ENCODE peak calls at places on chromosomes 2 and 18, in four cellular contexts. N, F, A and Y are unnamed samples. For H3K9me3 and H3K4me1, the result is how much of the 10 kb centered on the place peaks cover.

GRCh38 chr2:217942731-217943335 is 60.0 kb downstream of the TNS1 start:
- DNase-seq in N (no peak), F (peak), A (no peak), Y (no peak)

GRCh38 chr2:8452979-8453903 is 228.6 kb upstream of the ID2 start:
- DNase-seq in N (no peak), F (no peak), A (no peak), Y (no peak)

GRCh38 chr2:60319031-60319547 is 234.4 kb downstream of the BCL11A start:
- DNase-seq in N (no peak), F (no peak), A (no peak), Y (no peak)

GRCh38 chr2:181632733-181633401 is 24.0 kb downstream of the CERKL start:
- DNase-seq in N (no peak), F (no peak), A (no peak), Y (no peak)

GRCh38 chr2:64440831-64441230 is 13.1 kb upstream of the LGALSL start:
- DNase-seq in N (no peak), F (no peak), A (no peak), Y (no peak)

GRCh38 chr2:230795856-230796255 is 68.9 kb upstream of the ITM2C start:
- DNase-seq in N (peak), F (no peak), A (no peak), Y (no peak)

GRCh38 chr2:39646891-39647780 is 18.6 kb upstream of the TMEM178A start:
- DNase-seq in N (no peak), F (no peak), A (no peak), Y (no peak)

GRCh38 chr2:227805578-227805977 is 8.1 kb upstream of the CCL20 start:
- DNase-seq in N (no peak), F (peak), A (no peak), Y (peak)

GRCh38 chr2:49248506-49248905 is 94.2 kb upstream of the FSHR start:
- DNase-seq in N (no peak), F (no peak), A (no peak), Y (no peak)

GRCh38 chr2:196431957-196432356 is 207.6 kb upstream of the CCDC150 start:
- DNase-seq in N (no peak), F (no peak), A (peak), Y (no peak)

GRCh38 chr2:176583530-176584101 is 314.4 kb downstream of the MTX2 start:
- DNase-seq in N (no peak), F (no peak), A (no peak), Y (no peak)

GRCh38 chr2:230075988-230076631 is 7.4 kb upstream of the SLC16A14 start:
- DNase-seq in N (no peak), F (no peak), A (no peak), Y (no peak)

GRCh38 chr2:240813231-240813921 is 6.6 kb downstream of the KIF1A start:
- DNase-seq in N (no peak), F (no peak), A (no peak), Y (no peak)

GRCh38 chr18:27110319-27110718 is 74.8 kb downstream of the CHST9 start:
- DNase-seq in N (no peak), F (no peak), A (no peak), Y (no peak)

GRCh38 chr2:72607189-72607588 is 218.6 kb downstream of the EXOC6B start:
- DNase-seq in N (no peak), F (no peak), A (no peak), Y (no peak)

GRCh38 chr2:132774189-132774588 is 104.2 kb upstream of the LYPD1 start:
- DNase-seq in N (no peak), F (no peak), A (no peak), Y (no peak)

GRCh38 chr2:218960196-218961165 is 1.0 kb downstream of the CDK5R2 start:
- DNase-seq in N (no peak), F (no peak), A (peak), Y (no peak)

GRCh38 chr2:67752964-67753363 is 309.8 kb downstream of the C1D start:
- DNase-seq in N (no peak), F (no peak), A (no peak), Y (no peak)

GRCh38 chr18:63819780-63820179 is 44.6 kb downstream of the SERPINB7 start:
- DNase-seq in N (no peak), F (no peak), A (no peak), Y (no peak)

GRCh38 chr2:188295067-188295685 is 3.5 kb downstream of the GULP1 start:
- DNase-seq in N (no peak), F (no peak), A (no peak), Y (no peak)

GRCh38 chr2:70668911-70669310 is 99.1 kb downstream of the ADD2 start:
- DNase-seq in N (no peak), F (no peak), A (no peak), Y (no peak)
- TF ChIP-seq CTCF in N (no peak), F (no peak), A (no peak), Y (no peak)

DNA sequence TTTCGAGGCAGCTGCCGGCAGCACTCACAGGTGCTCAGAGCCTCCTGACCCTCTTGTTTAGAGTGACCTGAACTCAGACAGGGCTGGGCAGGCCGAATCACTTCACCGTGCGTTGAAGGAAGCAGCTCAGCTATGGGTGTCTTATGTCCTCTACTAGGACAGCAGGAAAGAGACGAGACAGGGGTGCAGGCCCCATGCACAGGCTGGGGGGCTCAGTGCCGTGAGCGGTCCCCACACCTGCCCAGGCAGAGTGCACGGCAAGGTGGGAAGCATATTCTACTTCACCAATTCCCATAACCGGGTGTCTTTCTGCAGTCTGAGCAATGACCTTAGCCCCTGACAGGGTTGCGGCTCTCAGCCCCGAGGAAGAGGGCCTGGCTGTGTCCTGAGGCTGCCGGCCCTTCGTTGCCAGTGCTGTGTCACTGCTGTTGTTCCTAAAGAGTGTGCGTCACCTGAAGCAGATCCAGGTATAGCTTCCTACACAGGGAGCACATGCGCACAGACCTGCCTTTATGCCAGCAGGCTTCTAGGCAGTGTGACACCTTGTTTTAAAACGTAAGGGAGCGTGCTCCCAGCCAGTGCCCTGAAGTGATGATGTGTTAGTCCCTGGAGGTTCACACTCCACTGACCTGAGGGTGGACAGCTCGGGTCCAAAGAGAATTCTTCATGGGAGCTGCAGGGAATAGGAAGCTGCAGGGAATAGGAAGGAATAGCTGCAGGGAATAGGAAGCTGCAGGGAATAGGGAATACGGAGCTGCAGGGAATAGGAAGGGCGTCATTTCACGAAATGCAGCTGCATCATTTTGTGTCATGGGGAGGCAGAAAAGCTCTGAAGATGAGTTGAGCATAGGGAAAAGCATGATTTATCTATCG is 207.9 kb upstream of the SALL3 start:
- DNase-seq in N (no peak), F (no peak), A (no peak), Y (no peak)
- H3K9me3 ChIP-seq in N (under half), F (under half), A (under half), Y (under half)

DNA sequence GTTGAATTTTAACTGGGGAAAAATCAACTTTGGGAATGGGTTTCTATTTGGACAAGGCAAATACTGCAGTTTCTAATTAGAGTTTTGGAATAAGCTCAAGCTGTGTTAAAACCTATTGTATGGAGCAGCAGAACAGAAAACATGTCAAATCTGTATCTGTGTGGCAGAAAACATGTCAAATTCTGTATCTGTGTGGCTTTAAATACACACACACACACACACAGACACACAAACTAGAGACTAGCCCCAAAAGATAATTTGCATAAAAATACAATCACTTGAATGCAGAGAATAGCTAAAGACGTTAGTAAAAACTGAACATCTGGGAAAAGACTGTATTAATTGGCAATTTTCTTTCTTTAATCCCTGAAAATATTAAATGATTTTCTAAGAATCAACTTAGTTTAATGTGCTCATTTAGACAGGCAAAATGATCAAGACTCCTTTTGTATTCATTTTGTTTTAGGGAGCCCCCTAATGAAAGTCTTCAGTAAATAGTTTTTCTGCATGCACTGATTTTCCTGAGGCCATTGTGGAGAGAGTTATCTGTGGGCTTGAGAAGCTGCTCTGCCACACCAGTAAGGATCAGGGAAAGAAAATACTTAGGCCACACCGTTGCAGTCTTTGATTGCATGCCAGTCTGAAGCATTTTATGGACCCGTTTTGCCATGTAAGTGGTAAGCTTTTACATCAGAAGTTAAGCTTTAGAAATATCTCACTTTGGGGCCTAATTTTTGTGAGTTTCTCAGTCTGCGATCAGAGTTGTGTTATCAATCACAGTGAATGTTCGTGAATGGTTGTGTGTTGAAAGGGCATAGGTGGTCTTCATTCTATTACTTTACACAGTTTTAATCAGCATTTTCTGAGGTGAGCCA is 2.2 kb downstream of the SPATS2L start:
- DNase-seq in N (no peak), F (no peak), A (no peak), Y (no peak)
- H3K4me1 ChIP-seq in N (under half), F (under half), A (half or more), Y (under half)

GRCh38 chr2:203019142-203019541 is 4.5 kb downstream of the NBEAL1 start:
- DNase-seq in N (no peak), F (no peak), A (no peak), Y (no peak)
- TF ChIP-seq CTCF in N (no peak), F (no peak), A (no peak), Y (no peak)

GRCh38 chr18:71844810-71845209 is 699.3 kb downstream of the CBLN2 start:
- DNase-seq in N (no peak), F (no peak), A (no peak), Y (no peak)

GRCh38 chr18:71850602-71851001 is 693.5 kb downstream of the CBLN2 start:
- DNase-seq in N (no peak), F (no peak), A (no peak), Y (no peak)

GRCh38 chr18:71849407-71849806 is 694.7 kb downstream of the CBLN2 start:
- DNase-seq in N (no peak), F (no peak), A (no peak), Y (no peak)
- H3K9me3 ChIP-seq in N (under half), F (under half), A (under half), Y (under half)

DNA sequence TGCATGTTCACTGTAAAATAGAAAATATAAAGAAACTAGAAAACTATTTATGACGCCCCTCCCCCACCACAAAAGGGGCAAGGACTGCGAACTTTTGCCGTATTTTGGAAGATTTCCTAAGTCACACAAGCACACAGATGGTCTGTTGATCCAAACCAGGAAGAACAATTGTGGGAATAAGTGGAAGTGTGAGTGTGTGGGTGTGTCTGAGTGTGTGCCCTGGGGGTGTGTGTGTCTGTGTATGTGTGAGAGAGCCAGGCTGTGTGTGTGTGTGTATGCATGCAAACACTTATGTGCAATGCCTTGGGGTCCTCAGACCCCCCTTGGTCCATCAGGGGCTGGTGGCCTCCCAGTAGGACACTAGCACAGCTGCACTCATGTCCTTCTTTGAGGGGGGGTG is 43.1 kb downstream of the HPCAL1 start:
- DNase-seq in N (no peak), F (no peak), A (no peak), Y (no peak)
- H3K4me1 ChIP-seq in N (under half), F (half or more), A (under half), Y (under half)

GRCh38 chr2:149703281-149703680 is 115.7 kb upstream of the MMADHC start:
- DNase-seq in N (no peak), F (no peak), A (no peak), Y (no peak)

GRCh38 chr2:149701241-149701640 is 113.7 kb upstream of the MMADHC start:
- DNase-seq in N (no peak), F (no peak), A (no peak), Y (no peak)

DNA sequence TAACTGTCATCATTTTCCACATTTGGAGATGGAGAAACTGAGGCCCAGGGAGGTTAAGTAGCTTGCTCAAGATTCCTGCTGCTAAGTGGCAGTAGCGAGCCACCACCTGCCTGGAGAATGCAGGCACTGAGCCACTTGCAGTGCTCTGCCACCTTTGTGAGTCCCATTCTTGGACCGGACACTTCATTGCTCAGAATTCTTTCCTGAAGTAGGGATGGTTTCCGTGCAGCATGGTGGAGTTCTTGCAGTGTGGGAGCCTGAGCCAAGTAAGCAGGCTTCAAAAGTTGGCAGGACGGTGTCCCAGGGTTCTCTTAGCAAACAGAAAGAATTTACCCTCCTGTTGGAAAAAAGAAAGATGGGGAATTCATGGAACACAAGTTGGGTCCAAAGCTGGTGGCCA is 115.0 kb upstream of the MMADHC start:
- DNase-seq in N (no peak), F (no peak), A (no peak), Y (no peak)
- TF ChIP-seq CTCF in N (no peak), F (no peak), A (no peak), Y (no peak)

GRCh38 chr18:34631567-34631966 is 78.5 kb upstream of the DTNA start:
- DNase-seq in N (no peak), F (no peak), A (no peak), Y (no peak)

GRCh38 chr18:34633368-34633767 is 76.7 kb upstream of the DTNA start:
- DNase-seq in N (no peak), F (no peak), A (no peak), Y (no peak)

GRCh38 chr18:34631071-34631470 is 79.0 kb upstream of the DTNA start:
- DNase-seq in N (no peak), F (no peak), A (no peak), Y (no peak)

GRCh38 chr18:34637094-34637801 is 72.8 kb upstream of the DTNA start:
- DNase-seq in N (no peak), F (no peak), A (no peak), Y (no peak)

GRCh38 chr18:34632323-34632722 is 77.8 kb upstream of the DTNA start:
- DNase-seq in N (no peak), F (no peak), A (no peak), Y (no peak)
- H3K9me3 ChIP-seq in N (under half), F (under half), A (under half), Y (under half)